ENCODE peak calls at places on chromosome 13, in seven cellular contexts. R, E, J, X, C, Q and A are unnamed samples.
A peak's percentile ranks its signal among the peaks of the same experiment; 100 is the strongest.

GRCh38 chr13:79779761-79780160 is 298.8 kb downstream of the NDFIP2 start:
- DNase-seq in C (peak; percentile 42), E (no peak), Q (peak; percentile 62), R (peak; percentile 61), X (no peak), J (no peak), A (no peak)

GRCh38 chr13:110629735-110630134 is 14.4 kb downstream of the NAXD start:
- DNase-seq in C (no peak), Q (no peak), J (no peak), R (no peak), E (no peak), X (no peak), A (no peak)

GRCh38 chr13:37526710-37527446 is 71.7 kb downstream of the POSTN start:
- DNase-seq in X (no peak), Q (no peak), E (no peak), R (no peak), J (no peak), C (no peak), A (no peak)

GRCh38 chr13:39876258-39876657 is 220.8 kb downstream of the COG6 start:
- DNase-seq in X (no peak), Q (peak; percentile 74), J (no peak), E (no peak), C (no peak), R (no peak), A (no peak)

GRCh38 chr13:74329978-74330377 is 195.8 kb upstream of the KLF12 start:
- DNase-seq in R (no peak), J (no peak), Q (no peak), E (no peak), C (no peak), X (no peak), A (no peak)

GRCh38 chr13:98927954-98928927 is 49.6 kb downstream of the DOCK9 start:
- DNase-seq in E (no peak), R (peak; percentile 64), C (no peak), Q (peak; percentile 85), X (no peak), J (no peak), A (no peak)

GRCh38 chr13:106246237-106246636 is 289.2 kb downstream of the EFNB2 start:
- DNase-seq in C (no peak), R (no peak), E (no peak), X (no peak), Q (no peak), J (no peak), A (no peak)

GRCh38 chr13:68719815-68720214 is 1387.8 kb upstream of the ATXN8OS start:
- DNase-seq in E (no peak), R (no peak), C (no peak), Q (no peak), X (no peak), J (no peak), A (no peak)

GRCh38 chr13:101262306-101262705 is 154.0 kb downstream of the NALCN start:
- DNase-seq in R (no peak), X (no peak), C (no peak), E (no peak), Q (no peak), J (no peak), A (no peak)

GRCh38 chr13:110780410-110780809 is 66.9 kb downstream of the ING1 start:
- DNase-seq in C (no peak), J (no peak), Q (no peak), R (no peak), X (no peak), E (no peak), A (no peak)

GRCh38 chr13:99992376-99992775 is 10.8 kb downstream of the ZIC2 start:
- DNase-seq in R (no peak), X (no peak), C (no peak), E (no peak), J (no peak), Q (no peak), A (no peak)

GRCh38 chr13:70311175-70311574 is 202.9 kb upstream of the KLHL1 start:
- DNase-seq in E (no peak), X (no peak), Q (no peak), R (no peak), C (no peak), J (no peak), A (no peak)

GRCh38 chr13:24500977-24501376 is 11.6 kb downstream of the PARP4 start:
- DNase-seq in X (no peak), C (no peak), R (no peak), J (no peak), E (no peak), Q (no peak), A (no peak)

GRCh38 chr13:52399708-52400107 is 6.3 kb downstream of the THSD1 start:
- DNase-seq in E (no peak), X (no peak), Q (no peak), R (no peak), J (no peak), C (no peak), A (no peak)

GRCh38 chr13:113355621-113356020 is 8.3 kb downstream of the GRTP1 start:
- DNase-seq in X (no peak), R (no peak), Q (no peak), C (no peak), J (no peak), E (no peak), A (no peak)

GRCh38 chr13:35617420-35617819 is 140.9 kb upstream of the MAB21L1 start:
- DNase-seq in X (no peak), C (no peak), E (no peak), J (no peak), R (no peak), Q (no peak), A (no peak)

GRCh38 chr13:101449971-101450748 is 2.3 kb upstream of the ITGBL1 start:
- DNase-seq in E (no peak), J (no peak), Q (no peak), X (no peak), R (no peak), C (no peak), A (no peak)